ENCODE peak calls at places on chromosome 2, in seven cellular contexts. One of them, this sample, is unnamed.

GRCh38 chr2:46521215-46521683 is 41.9 kb downstream of the TMEM247 start:
- DNase-seq in IMR-90: peak; percentile 84
- DNase-seq in AG10803: peak; percentile 98
- DNase-seq in A549: no peak
- DNase-seq in lower lobe of right lung: peak; percentile 65
- DNase-seq in neural crest cell: no peak
- DNase-seq in choroid plexus epithelial cell: peak; percentile 69
- DNase-seq in this sample: no peak

GRCh38 chr2:181354626-181355025 is 102.6 kb upstream of the ITGA4 start:
- DNase-seq in IMR-90: peak; percentile 63
- DNase-seq in AG10803: peak; percentile 87
- DNase-seq in neural crest cell: no peak
- DNase-seq in choroid plexus epithelial cell: peak; percentile 95
- DNase-seq in A549: peak; percentile 2
- DNase-seq in lower lobe of right lung: no peak
- DNase-seq in this sample: no peak

GRCh38 chr2:237879991-237880560 is 20.7 kb downstream of the RAMP1 start:
- DNase-seq in lower lobe of right lung: peak; percentile 10
- DNase-seq in neural crest cell: no peak
- DNase-seq in choroid plexus epithelial cell: no peak
- DNase-seq in IMR-90: no peak
- DNase-seq in A549: no peak
- DNase-seq in AG10803: no peak
- DNase-seq in this sample: no peak

GRCh38 chr2:28802975-28803429 is 7.6 kb upstream of the SPDYA start:
- DNase-seq in AG10803: peak; percentile 33
- DNase-seq in A549: no peak
- DNase-seq in IMR-90: peak; percentile 81
- DNase-seq in lower lobe of right lung: no peak
- DNase-seq in choroid plexus epithelial cell: peak; percentile 52
- DNase-seq in neural crest cell: no peak
- DNase-seq in this sample: no peak

GRCh38 chr2:47594656-47595055 is 188.3 kb upstream of the MSH6 start:
- DNase-seq in IMR-90: no peak
- DNase-seq in lower lobe of right lung: no peak
- DNase-seq in neural crest cell: no peak
- DNase-seq in choroid plexus epithelial cell: no peak
- DNase-seq in A549: no peak
- DNase-seq in AG10803: no peak
- DNase-seq in this sample: no peak

GRCh38 chr2:212548459-212548815 is 9.8 kb upstream of the ERBB4 start:
- DNase-seq in neural crest cell: peak; percentile 28
- DNase-seq in A549: no peak
- DNase-seq in AG10803: peak; percentile 41
- DNase-seq in choroid plexus epithelial cell: peak; percentile 65
- DNase-seq in lower lobe of right lung: no peak
- DNase-seq in IMR-90: peak; percentile 28
- DNase-seq in this sample: no peak

GRCh38 chr2:30282081-30282480 is 50.7 kb downstream of the LBH start:
- DNase-seq in lower lobe of right lung: no peak
- DNase-seq in neural crest cell: no peak
- DNase-seq in AG10803: no peak
- DNase-seq in choroid plexus epithelial cell: no peak
- DNase-seq in IMR-90: no peak
- DNase-seq in A549: no peak
- DNase-seq in this sample: peak; percentile 70

GRCh38 chr2:188243381-188243780 is 48.3 kb upstream of the GULP1 start:
- DNase-seq in IMR-90: no peak
- DNase-seq in lower lobe of right lung: no peak
- DNase-seq in neural crest cell: no peak
- DNase-seq in AG10803: no peak
- DNase-seq in choroid plexus epithelial cell: no peak
- DNase-seq in A549: no peak
- DNase-seq in this sample: no peak

DNA sequence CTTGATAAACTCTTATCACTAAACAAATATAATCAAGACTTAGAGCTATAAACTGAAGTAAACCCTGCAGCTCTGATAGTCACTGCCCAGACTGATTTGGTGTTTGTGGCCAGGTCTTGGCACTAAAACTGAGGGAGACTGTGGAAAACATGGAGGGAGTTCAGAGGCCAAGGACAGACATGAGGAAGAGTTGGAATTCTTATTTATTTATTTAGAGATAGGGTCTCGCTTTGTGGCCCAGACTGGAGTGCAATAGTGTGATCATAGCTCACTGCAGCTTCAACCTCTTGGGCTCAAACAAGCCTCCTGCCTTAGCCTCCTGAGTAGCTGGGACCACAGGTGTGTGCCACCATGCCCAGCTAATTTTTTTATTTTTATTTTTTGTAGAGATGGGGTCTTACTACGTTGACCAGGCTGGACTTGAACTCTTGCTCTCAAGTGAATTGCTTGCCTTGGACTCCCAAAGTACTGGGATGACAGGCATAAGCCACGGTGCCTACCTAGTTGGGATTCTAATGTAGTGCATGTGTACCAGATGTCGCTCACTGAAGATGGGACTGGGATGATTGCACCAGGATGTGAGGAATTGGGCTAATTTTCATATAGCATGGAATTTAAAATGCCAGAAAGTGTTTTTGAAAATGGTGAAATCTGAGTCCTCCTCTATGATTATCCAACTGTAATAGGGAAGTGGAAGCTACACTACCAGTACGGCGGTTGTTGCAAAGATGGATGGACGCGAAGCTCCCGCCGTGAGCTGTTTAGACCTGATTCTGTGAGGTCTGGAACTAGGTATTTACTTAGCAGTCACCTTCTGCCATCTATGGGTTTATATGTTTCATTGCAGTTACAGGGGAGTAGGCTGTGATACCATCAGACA is 52.7 kb upstream of the CTLA4 start:
- DNase-seq in lower lobe of right lung: peak; percentile 65
- DNase-seq in choroid plexus epithelial cell: peak; percentile 93
- DNase-seq in AG10803: peak; percentile 85
- DNase-seq in neural crest cell: peak; percentile 26
- DNase-seq in A549: peak; percentile 73
- DNase-seq in IMR-90: peak; percentile 82
- DNase-seq in this sample: no peak
- TF ChIP-seq CTCF in lower lobe of right lung: peak; percentile 81
- TF ChIP-seq CTCF in choroid plexus epithelial cell: peak; percentile 79
- TF ChIP-seq CTCF in AG10803: peak; percentile 89
- TF ChIP-seq CTCF in neural crest cell: peak; percentile 84
- TF ChIP-seq CTCF in A549: peak; percentile 87
- TF ChIP-seq CTCF in IMR-90: peak; percentile 90
- TF ChIP-seq CTCF in this sample: no peak

GRCh38 chr2:102137138-102137537 is 5.4 kb upstream of the IL1R1 start:
- DNase-seq in A549: no peak
- DNase-seq in choroid plexus epithelial cell: no peak
- DNase-seq in lower lobe of right lung: no peak
- DNase-seq in AG10803: no peak
- DNase-seq in IMR-90: no peak
- DNase-seq in neural crest cell: no peak
- DNase-seq in this sample: no peak

GRCh38 chr2:102141011-102141914 is 1.3 kb upstream of the IL1R1 start:
- DNase-seq in AG10803: peak; percentile 97
- DNase-seq in A549: no peak
- DNase-seq in IMR-90: peak; percentile 98
- DNase-seq in neural crest cell: no peak
- DNase-seq in choroid plexus epithelial cell: peak; percentile 90
- DNase-seq in lower lobe of right lung: no peak
- DNase-seq in this sample: no peak

GRCh38 chr2:102139851-102140250 is 2.7 kb upstream of the IL1R1 start:
- DNase-seq in lower lobe of right lung: no peak
- DNase-seq in IMR-90: peak; percentile 82
- DNase-seq in A549: no peak
- DNase-seq in AG10803: no peak
- DNase-seq in neural crest cell: no peak
- DNase-seq in choroid plexus epithelial cell: peak; percentile 84
- DNase-seq in this sample: no peak

GRCh38 chr2:102140367-102140766 is 2.2 kb upstream of the IL1R1 start:
- DNase-seq in IMR-90: peak; percentile 59
- DNase-seq in choroid plexus epithelial cell: peak; percentile 79
- DNase-seq in neural crest cell: no peak
- DNase-seq in A549: no peak
- DNase-seq in AG10803: peak; percentile 41
- DNase-seq in lower lobe of right lung: no peak
- DNase-seq in this sample: no peak

GRCh38 chr2:102138331-102138730 is 4.2 kb upstream of the IL1R1 start:
- DNase-seq in A549: no peak
- DNase-seq in choroid plexus epithelial cell: no peak
- DNase-seq in neural crest cell: no peak
- DNase-seq in lower lobe of right lung: no peak
- DNase-seq in AG10803: peak; percentile 17
- DNase-seq in IMR-90: no peak
- DNase-seq in this sample: no peak
- TF ChIP-seq CTCF in A549: no peak
- TF ChIP-seq CTCF in choroid plexus epithelial cell: no peak
- TF ChIP-seq CTCF in neural crest cell: no peak
- TF ChIP-seq CTCF in lower lobe of right lung: no peak
- TF ChIP-seq CTCF in AG10803: no peak
- TF ChIP-seq CTCF in IMR-90: no peak
- TF ChIP-seq CTCF in this sample: no peak

GRCh38 chr2:101956465-101957030 is 35.2 kb upstream of the IL1R2 start:
- DNase-seq in lower lobe of right lung: no peak
- DNase-seq in choroid plexus epithelial cell: peak; percentile 72
- DNase-seq in neural crest cell: no peak
- DNase-seq in AG10803: peak; percentile 80
- DNase-seq in IMR-90: no peak
- DNase-seq in A549: no peak
- DNase-seq in this sample: no peak

GRCh38 chr2:101960903-101961286 is 30.9 kb upstream of the IL1R2 start:
- DNase-seq in neural crest cell: no peak
- DNase-seq in IMR-90: no peak
- DNase-seq in AG10803: no peak
- DNase-seq in lower lobe of right lung: no peak
- DNase-seq in A549: no peak
- DNase-seq in choroid plexus epithelial cell: no peak
- DNase-seq in this sample: no peak

GRCh38 chr2:101957036-101957435 is 34.7 kb upstream of the IL1R2 start:
- DNase-seq in AG10803: no peak
- DNase-seq in choroid plexus epithelial cell: no peak
- DNase-seq in A549: no peak
- DNase-seq in lower lobe of right lung: no peak
- DNase-seq in IMR-90: no peak
- DNase-seq in neural crest cell: no peak
- DNase-seq in this sample: no peak

GRCh38 chr2:101961287-101962242 is 30.2 kb upstream of the IL1R2 start:
- DNase-seq in lower lobe of right lung: peak; percentile 77
- DNase-seq in choroid plexus epithelial cell: peak; percentile 100
- DNase-seq in A549: no peak
- DNase-seq in IMR-90: peak; percentile 96
- DNase-seq in AG10803: peak; percentile 100
- DNase-seq in neural crest cell: no peak
- DNase-seq in this sample: no peak

GRCh38 chr2:101958071-101958470 is 33.7 kb upstream of the IL1R2 start:
- DNase-seq in AG10803: peak; percentile 56
- DNase-seq in A549: no peak
- DNase-seq in lower lobe of right lung: no peak
- DNase-seq in IMR-90: no peak
- DNase-seq in choroid plexus epithelial cell: peak; percentile 78
- DNase-seq in neural crest cell: no peak
- DNase-seq in this sample: no peak
- TF ChIP-seq CTCF in AG10803: no peak
- TF ChIP-seq CTCF in A549: no peak
- TF ChIP-seq CTCF in lower lobe of right lung: no peak
- TF ChIP-seq CTCF in IMR-90: no peak
- TF ChIP-seq CTCF in choroid plexus epithelial cell: no peak
- TF ChIP-seq CTCF in neural crest cell: no peak
- TF ChIP-seq CTCF in this sample: no peak

GRCh38 chr2:97724946-97725688 is 11.7 kb downstream of the ZAP70 start:
- DNase-seq in choroid plexus epithelial cell: no peak
- DNase-seq in A549: no peak
- DNase-seq in lower lobe of right lung: no peak
- DNase-seq in neural crest cell: no peak
- DNase-seq in AG10803: no peak
- DNase-seq in IMR-90: no peak
- DNase-seq in this sample: no peak
- TF ChIP-seq CTCF in choroid plexus epithelial cell: no peak
- TF ChIP-seq CTCF in A549: no peak
- TF ChIP-seq CTCF in lower lobe of right lung: no peak
- TF ChIP-seq CTCF in neural crest cell: no peak
- TF ChIP-seq CTCF in AG10803: no peak
- TF ChIP-seq CTCF in IMR-90: no peak
- TF ChIP-seq CTCF in this sample: no peak

GRCh38 chr2:119232666-119232993 is 9.0 kb downstream of the STEAP3 start:
- DNase-seq in choroid plexus epithelial cell: no peak
- DNase-seq in neural crest cell: no peak
- DNase-seq in A549: no peak
- DNase-seq in lower lobe of right lung: no peak
- DNase-seq in AG10803: no peak
- DNase-seq in IMR-90: no peak
- DNase-seq in this sample: no peak

GRCh38 chr2:119231975-119232665 is 8.5 kb downstream of the STEAP3 start:
- DNase-seq in lower lobe of right lung: no peak
- DNase-seq in AG10803: peak; percentile 31
- DNase-seq in A549: no peak
- DNase-seq in IMR-90: peak; percentile 74
- DNase-seq in neural crest cell: no peak
- DNase-seq in choroid plexus epithelial cell: peak; percentile 60
- DNase-seq in this sample: no peak

GRCh38 chr2:119236796-119237195 is 13.2 kb downstream of the STEAP3 start:
- DNase-seq in choroid plexus epithelial cell: no peak
- DNase-seq in AG10803: no peak
- DNase-seq in IMR-90: no peak
- DNase-seq in lower lobe of right lung: no peak
- DNase-seq in neural crest cell: no peak
- DNase-seq in A549: no peak
- DNase-seq in this sample: no peak

GRCh38 chr2:119233326-119234020 is 9.8 kb downstream of the STEAP3 start:
- DNase-seq in IMR-90: peak; percentile 67
- DNase-seq in AG10803: peak; percentile 52
- DNase-seq in choroid plexus epithelial cell: peak; percentile 72
- DNase-seq in lower lobe of right lung: no peak
- DNase-seq in neural crest cell: no peak
- DNase-seq in A549: no peak
- DNase-seq in this sample: no peak

DNA sequence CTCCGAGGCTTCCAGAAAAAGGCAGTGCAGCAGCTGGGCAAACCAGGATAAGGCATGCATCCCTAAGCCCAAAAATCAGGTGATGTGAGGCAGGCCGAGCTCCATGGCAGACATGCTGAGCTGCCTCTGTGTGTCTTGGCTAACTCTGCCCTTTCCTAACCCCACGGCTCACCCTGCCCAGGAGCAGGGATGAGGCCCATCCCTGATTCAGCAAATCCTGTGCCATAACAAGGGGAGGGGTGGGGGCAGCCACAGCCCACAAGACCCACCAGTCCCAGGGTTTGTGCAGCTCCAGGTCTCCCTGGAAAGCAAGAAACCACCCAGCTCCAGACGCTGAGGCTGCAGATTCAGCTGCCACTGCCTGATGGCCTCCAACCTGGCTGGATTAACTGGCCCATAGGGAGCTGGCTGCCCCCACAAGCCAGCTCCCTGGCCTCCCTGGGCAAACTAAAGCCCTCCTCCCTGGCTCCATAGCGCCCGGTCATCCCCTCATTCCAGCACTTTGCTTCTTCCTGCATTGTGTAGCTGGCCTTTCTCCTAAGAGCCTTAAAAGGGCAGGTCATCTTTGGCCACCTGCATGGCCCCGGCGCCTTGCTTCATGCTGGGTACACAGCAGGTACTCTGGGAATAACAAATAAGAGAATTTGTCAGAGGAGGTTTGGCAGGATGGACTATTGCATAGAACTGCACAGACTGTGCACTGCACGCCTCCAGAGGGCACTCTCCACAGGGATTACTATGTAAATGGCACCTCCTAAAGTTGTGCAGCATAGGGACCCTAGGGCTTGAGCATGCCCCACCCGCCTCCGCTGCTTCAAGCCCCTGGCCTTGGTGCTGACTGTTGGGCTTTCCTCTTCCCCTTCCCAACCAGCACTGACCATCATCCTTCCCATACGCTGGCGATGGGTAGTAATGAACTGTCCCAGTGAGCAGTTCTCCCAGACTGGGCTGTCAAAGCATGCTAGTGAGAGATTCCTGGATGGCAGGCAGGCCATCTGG is 10.7 kb downstream of the STEAP3 start:
- DNase-seq in choroid plexus epithelial cell: peak; percentile 50
- DNase-seq in IMR-90: peak; percentile 27
- DNase-seq in AG10803: no peak
- DNase-seq in lower lobe of right lung: no peak
- DNase-seq in neural crest cell: peak; percentile 44
- DNase-seq in A549: no peak
- DNase-seq in this sample: no peak
- TF ChIP-seq CTCF in choroid plexus epithelial cell: peak; percentile 60
- TF ChIP-seq CTCF in IMR-90: peak; percentile 40
- TF ChIP-seq CTCF in AG10803: peak; percentile 45
- TF ChIP-seq CTCF in lower lobe of right lung: no peak
- TF ChIP-seq CTCF in neural crest cell: peak; percentile 55
- TF ChIP-seq CTCF in A549: peak; percentile 59
- TF ChIP-seq CTCF in this sample: no peak